ENCODE peak calls at places on chromosomes 5 and 9, in seven cellular contexts. S is sigmoid colon, Z is IMR-90, V is cardiac muscle cell, P is kidney, O is astrocyte, E is DND-41. J is an unnamed sample.

GRCh38 chr5:33938881-33939280 is 2.7 kb downstream of the RXFP3 start:
- DNase-seq in S (no peak), E (no peak), V (no peak), O (no peak), Z (no peak), P (no peak), J (no peak)

GRCh38 chr9:272251-273213 is 57.9 kb downstream of the DOCK8 start:
- DNase-seq in Z (no peak), O (no peak), P (no peak), S (no peak), V (no peak), E (peak), J (peak)

GRCh38 chr5:176738851-176739250 is 71.5 kb upstream of the UNC5A start:
- DNase-seq in O (no peak), P (no peak), E (no peak), Z (no peak), S (peak), V (no peak), J (no peak)

GRCh38 chr9:34994429-34995287 is 5.1 kb downstream of the DNAJB5 start:
- DNase-seq in V (peak), P (no peak), O (peak), Z (peak), S (no peak), E (no peak), J (no peak)

GRCh38 chr9:117887383-117887782 is 183.2 kb downstream of the TLR4 start:
- DNase-seq in Z (no peak), O (no peak), E (no peak), S (no peak), P (no peak), V (no peak), J (no peak)

GRCh38 chr5:80376557-80376956 is 31.3 kb upstream of the ZFYVE16 start:
- DNase-seq in P (no peak), O (no peak), Z (no peak), S (no peak), V (no peak), E (no peak), J (no peak)

GRCh38 chr5:151740336-151740942 is 18.0 kb downstream of the ATOX1 start:
- DNase-seq in E (peak), Z (peak), S (peak), P (peak), V (peak), O (peak), J (peak)

GRCh38 chr5:172778223-172778814 is 7.3 kb upstream of the DUSP1 start:
- DNase-seq in V (no peak), E (no peak), O (peak), S (peak), P (no peak), Z (peak), J (no peak)

GRCh38 chr5:2996687-2997086 is 245.2 kb upstream of the IRX2 start:
- DNase-seq in P (no peak), S (no peak), E (no peak), V (peak), Z (no peak), O (no peak), J (no peak)

GRCh38 chr5:39005566-39006232 is 68.5 kb downstream of the RICTOR start:
- DNase-seq in V (no peak), O (no peak), E (no peak), P (no peak), S (no peak), Z (peak), J (no peak)

GRCh38 chr9:4714266-4715016 is 26.6 kb downstream of the AK3 start:
- DNase-seq in V (no peak), P (no peak), Z (peak), O (peak), S (no peak), E (no peak), J (no peak)

GRCh38 chr9:129283705-129284606 is 105.9 kb upstream of the IER5L start:
- DNase-seq in S (peak), V (no peak), P (peak), Z (no peak), E (no peak), O (no peak), J (no peak)

GRCh38 chr5:100905259-100905914 is 2.3 kb upstream of the ST8SIA4 start:
- DNase-seq in Z (no peak), P (no peak), S (no peak), V (no peak), E (peak), O (no peak), J (no peak)

GRCh38 chr9:128912270-128912853 is 8.4 kb upstream of the PHYHD1 start:
- DNase-seq in P (no peak), S (no peak), E (no peak), O (peak), V (no peak), Z (peak), J (peak)

GRCh38 chr5:174837919-174838902 is 113.8 kb downstream of the MSX2 start:
- DNase-seq in Z (peak), S (peak), E (no peak), V (peak), P (no peak), O (peak), J (peak)

GRCh38 chr9:114178756-114179450 is 23.6 kb downstream of the COL27A1 start:
- DNase-seq in S (peak), Z (no peak), O (no peak), V (no peak), P (peak), E (no peak), J (no peak)

GRCh38 chr9:112061152-112061740 is 113.9 kb downstream of the SUSD1 start:
- DNase-seq in Z (peak), O (peak), P (peak), E (peak), V (no peak), S (peak), J (peak)

GRCh38 chr5:135377751-135378680 is 21.0 kb downstream of the MACROH2A1 start:
- DNase-seq in P (no peak), V (no peak), O (no peak), Z (no peak), S (no peak), E (no peak), J (no peak)

GRCh38 chr9:98401140-98402025 is 145.9 kb upstream of the TBC1D2 start:
- DNase-seq in E (no peak), V (no peak), P (no peak), Z (peak), S (no peak), O (no peak), J (no peak)

GRCh38 chr9:16385590-16386578 is 484.6 kb downstream of the BNC2 start:
- DNase-seq in S (no peak), Z (peak), O (peak), V (no peak), P (no peak), E (no peak), J (no peak)

GRCh38 chr5:1522601-1523479 is 920 bp downstream of the LPCAT1 start:
- DNase-seq in P (peak), Z (no peak), V (peak), E (peak), O (no peak), S (peak), J (peak)

GRCh38 chr9:93295031-93295430 is 111.1 kb downstream of the WNK2 start:
- DNase-seq in V (no peak), E (no peak), Z (no peak), O (no peak), P (peak), S (no peak), J (no peak)

GRCh38 chr5:180207593-180207992 is 1.4 kb downstream of the RASGEF1C start:
- DNase-seq in P (no peak), V (no peak), S (no peak), E (no peak), O (no peak), Z (no peak), J (no peak)

GRCh38 chr5:132419517-132420468 is 50.3 kb downstream of the SLC22A5 start:
- DNase-seq in S (peak), Z (peak), O (peak), E (peak), V (peak), P (peak), J (peak)

GRCh38 chr9:121748080-121748479 is 96.6 kb downstream of the DAB2IP start:
- DNase-seq in O (no peak), Z (peak), S (no peak), V (no peak), E (no peak), P (no peak), J (no peak)

GRCh38 chr9:32928912-32929311 is 72.5 kb downstream of the APTX start:
- DNase-seq in O (no peak), E (no peak), S (no peak), Z (no peak), V (peak), P (no peak), J (no peak)

GRCh38 chr5:172149073-172149472 is 39.0 kb downstream of the STK10 start:
- DNase-seq in S (no peak), Z (peak), E (no peak), P (no peak), V (no peak), O (peak), J (no peak)

GRCh38 chr5:161373345-161373707 is 173.2 kb downstream of the GABRB2 start:
- DNase-seq in P (no peak), V (no peak), S (no peak), O (no peak), E (no peak), Z (no peak), J (no peak)

GRCh38 chr5:129438322-129438721 is 21.8 kb upstream of the ADAMTS19 start:
- DNase-seq in Z (no peak), E (no peak), V (no peak), O (no peak), P (no peak), S (no peak), J (no peak)

GRCh38 chr5:160675988-160676387 is 176.0 kb downstream of the ATP10B start:
- DNase-seq in E (no peak), P (no peak), V (peak), Z (no peak), O (no peak), S (no peak), J (no peak)

GRCh38 chr5:171647043-171647899 is 138.3 kb upstream of the SMIM23 start:
- DNase-seq in S (no peak), Z (peak), O (peak), P (no peak), E (peak), V (peak), J (no peak)

GRCh38 chr5:24367211-24367610 is 277.6 kb downstream of the CDH10 start:
- DNase-seq in E (no peak), S (no peak), Z (no peak), P (no peak), V (no peak), O (no peak), J (no peak)

GRCh38 chr5:36158144-36158543 is 6.2 kb downstream of the SKP2 start:
- DNase-seq in Z (peak), E (no peak), O (no peak), S (no peak), V (peak), P (no peak), J (no peak)

GRCh38 chr5:109485030-109485429 is 75.3 kb upstream of the PJA2 start:
- DNase-seq in E (no peak), O (peak), S (peak), P (peak), V (peak), Z (no peak), J (peak)

GRCh38 chr9:93025736-93026135 is 32.8 kb upstream of the SUSD3 start:
- DNase-seq in O (no peak), P (no peak), Z (no peak), E (no peak), V (no peak), S (no peak), J (no peak)

GRCh38 chr9:83572524-83572923 is 34.3 kb upstream of the FRMD3 start:
- DNase-seq in Z (no peak), P (no peak), V (no peak), S (no peak), O (peak), E (peak), J (no peak)

GRCh38 chr5:76084496-76085285 is 1.5 kb downstream of the SV2C start:
- DNase-seq in O (no peak), Z (no peak), S (no peak), E (no peak), V (peak), P (peak), J (no peak)
- TF ChIP-seq CTCF in O (no peak), Z (no peak), S (no peak), E (no peak), V (no peak), P (no peak), J (no peak)

GRCh38 chr5:116922532-116922931 is 347.9 kb upstream of the SEMA6A start:
- DNase-seq in V (no peak), S (no peak), O (no peak), P (no peak), E (no peak), Z (no peak), J (no peak)
- TF ChIP-seq CTCF in V (no peak), S (no peak), O (no peak), P (no peak), E (no peak), Z (no peak), J (no peak)

GRCh38 chr5:59506285-59506877 is 387.1 kb downstream of the PDE4D start:
- DNase-seq in V (peak), S (no peak), P (no peak), E (no peak), Z (peak), O (no peak), J (no peak)
- TF ChIP-seq CTCF in V (peak), S (peak), P (peak), E (peak), Z (peak), O (peak), J (peak)

GRCh38 chr5:29252390-29252789 is 1941.1 kb upstream of the CDH6 start:
- DNase-seq in E (no peak), P (no peak), V (no peak), S (no peak), O (no peak), Z (no peak), J (no peak)
- TF ChIP-seq CTCF in E (no peak), P (no peak), V (no peak), S (no peak), O (no peak), Z (no peak), J (no peak)

DNA sequence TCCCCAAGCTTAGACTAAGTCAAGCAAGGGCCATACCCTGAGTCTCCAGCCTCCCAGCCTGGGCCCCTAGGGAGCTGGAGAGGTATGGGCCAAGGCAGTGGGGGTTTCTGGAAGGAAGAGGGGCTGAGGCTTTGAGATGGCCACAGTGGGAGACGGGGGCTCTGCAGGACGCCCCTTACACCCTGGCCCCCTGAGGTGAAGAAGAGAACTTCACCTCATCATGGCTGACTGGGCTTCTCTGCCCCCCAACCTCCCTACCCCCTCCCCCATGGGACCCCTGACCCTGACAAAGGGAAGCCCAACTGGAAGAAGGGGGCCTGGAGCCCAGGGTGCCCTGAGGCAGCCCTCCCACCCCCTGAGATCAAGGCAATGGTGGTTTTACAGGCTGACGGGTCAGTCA is 25.8 kb downstream of the PCDH1 start:
- DNase-seq in O (no peak), S (no peak), V (no peak), E (no peak), Z (no peak), P (no peak), J (no peak)
- TF ChIP-seq CTCF in O (no peak), S (no peak), V (no peak), E (no peak), Z (no peak), P (no peak), J (no peak)

GRCh38 chr5:64615895-64616294 is 74.4 kb upstream of the SHISAL2B start:
- DNase-seq in O (no peak), V (no peak), E (no peak), S (no peak), P (no peak), Z (no peak), J (no peak)
- TF ChIP-seq CTCF in O (no peak), V (no peak), E (no peak), S (no peak), P (no peak), Z (no peak), J (no peak)

GRCh38 chr5:157294692-157295091 is 28.8 kb downstream of the CYFIP2 start:
- DNase-seq in P (no peak), E (no peak), V (no peak), O (no peak), Z (no peak), S (no peak), J (no peak)
- TF ChIP-seq CTCF in P (no peak), E (no peak), V (no peak), O (no peak), Z (no peak), S (no peak), J (no peak)

GRCh38 chr9:120712539-120713031 is 1.7 kb downstream of the MEGF9 start:
- DNase-seq in O (no peak), P (no peak), Z (no peak), S (no peak), E (no peak), V (no peak), J (no peak)

GRCh38 chr9:120714088-120714845 is at the start of gene MEGF9:
- DNase-seq in Z (peak), O (peak), E (peak), S (peak), V (peak), P (peak), J (peak)

GRCh38 chr9:120714846-120715231 is 569 bp upstream of the MEGF9 start:
- DNase-seq in S (peak), O (no peak), Z (no peak), V (no peak), P (peak), E (no peak), J (no peak)

GRCh38 chr9:120711841-120712538 is 2.3 kb downstream of the MEGF9 start:
- DNase-seq in P (no peak), Z (no peak), V (no peak), E (peak), O (no peak), S (no peak), J (no peak)

GRCh38 chr9:120713257-120714087 is 798 bp downstream of the MEGF9 start:
- DNase-seq in S (peak), O (no peak), V (no peak), E (peak), P (peak), Z (no peak), J (no peak)
- TF ChIP-seq CTCF in S (no peak), O (peak), V (no peak), E (no peak), P (no peak), Z (no peak), J (no peak)

DNA sequence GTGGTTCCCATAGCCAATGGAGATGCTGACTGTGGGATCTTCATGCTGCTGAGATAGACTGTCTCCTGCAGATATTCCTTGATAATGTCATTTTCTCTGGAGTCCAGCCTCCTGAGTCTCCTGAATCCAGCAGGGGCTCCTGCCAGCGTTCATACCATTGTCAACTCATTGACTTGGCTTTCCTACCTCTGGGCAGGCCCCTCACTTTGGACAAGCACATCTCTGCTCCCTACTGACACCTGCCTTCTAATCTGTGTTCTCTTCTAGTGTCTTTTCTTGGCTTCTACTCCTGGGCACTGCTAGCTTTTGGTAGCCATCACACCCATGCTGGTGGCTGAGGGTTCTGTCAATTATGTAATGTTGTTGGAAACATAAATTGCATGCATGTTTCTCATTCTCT is 138.0 kb downstream of the ADCY2 start:
- DNase-seq in V (no peak), P (no peak), E (no peak), Z (no peak), S (no peak), O (no peak), J (no peak)
- TF ChIP-seq CTCF in V (no peak), P (no peak), E (no peak), Z (no peak), S (no peak), O (no peak), J (no peak)

DNA sequence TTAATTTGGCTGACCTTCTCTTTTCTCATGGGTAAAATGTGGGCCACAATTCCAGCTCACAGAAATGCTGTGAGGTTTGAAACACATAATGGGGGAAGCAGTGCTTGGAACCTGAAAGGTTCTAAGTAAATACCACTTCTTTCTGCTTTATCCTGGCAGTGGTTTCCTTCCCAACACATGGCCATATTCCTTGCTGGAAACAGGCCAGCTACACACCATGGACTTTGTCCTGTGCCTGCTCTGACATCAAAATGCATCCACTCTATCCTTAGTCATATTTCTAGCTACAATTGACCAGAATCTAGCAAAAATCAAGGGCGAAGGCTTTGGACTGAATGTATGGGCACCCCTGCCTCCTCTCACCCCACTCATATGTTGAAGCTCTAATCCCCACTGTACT is 93.1 kb upstream of the TRPC7 start:
- DNase-seq in P (no peak), O (no peak), V (no peak), E (no peak), S (no peak), Z (no peak), J (no peak)
- TF ChIP-seq CTCF in P (no peak), O (no peak), V (no peak), E (no peak), S (no peak), Z (no peak), J (no peak)

J was measured in lung.